ENCODE peak calls at places on chromosomes 7 and 10, in six cellular contexts. L, G, V, O, U and M are unnamed samples.

GRCh38 chr7:69620063-69620462 is 21.8 kb downstream of the AUTS2 start:
- DNase-seq in L (no peak), G (no peak), V (no peak), O (no peak), U (no peak), M (no peak)

GRCh38 chr7:33952824-33953223 is 47.5 kb downstream of the BMPER start:
- DNase-seq in L (no peak), G (no peak), V (no peak), O (no peak), U (no peak), M (no peak)

GRCh38 chr7:128938524-128939074 is 872 bp downstream of the IRF5 start:
- DNase-seq in L (no peak), G (no peak), V (no peak), O (no peak), U (no peak), M (no peak)

GRCh38 chr10:69215405-69216176 is 4.5 kb upstream of the HKDC1 start:
- DNase-seq in L (no peak), G (no peak), V (no peak), O (no peak), U (no peak), M (no peak)

GRCh38 chr7:41116817-41117216 is 586.1 kb downstream of the INHBA start:
- DNase-seq in L (peak), G (no peak), V (no peak), O (no peak), U (no peak), M (no peak)

GRCh38 chr7:151927011-151927410 is 29.2 kb upstream of the GALNTL5 start:
- DNase-seq in L (no peak), G (no peak), V (no peak), O (no peak), U (no peak), M (no peak)

GRCh38 chr7:43674559-43675436 is 54.5 kb downstream of the COA1 start:
- DNase-seq in L (peak), G (no peak), V (no peak), O (peak), U (peak), M (peak)

GRCh38 chr7:917255-918117 is 37.0 kb downstream of the ADAP1 start:
- DNase-seq in L (no peak), G (no peak), V (no peak), O (no peak), U (no peak), M (no peak)

GRCh38 chr7:157005456-157006204 is 4.8 kb downstream of the MNX1 start:
- DNase-seq in L (no peak), G (no peak), V (no peak), O (no peak), U (no peak), M (no peak)

GRCh38 chr10:63464402-63465292 is 1.1 kb downstream of the JMJD1C start:
- DNase-seq in L (peak), G (no peak), V (no peak), O (peak), U (no peak), M (no peak)

GRCh38 chr10:58266003-58266825 is 1.5 kb downstream of the IPMK start:
- DNase-seq in L (peak), G (peak), V (no peak), O (peak), U (peak), M (no peak)

GRCh38 chr7:53638517-53638916 is 603.1 kb downstream of the POM121L12 start:
- DNase-seq in L (no peak), G (no peak), V (no peak), O (no peak), U (no peak), M (no peak)

GRCh38 chr10:78977761-78978305 is 90.9 kb upstream of the ZMIZ1 start:
- DNase-seq in L (peak), G (peak), V (no peak), O (peak), U (no peak), M (no peak)

GRCh38 chr7:98287486-98287959 is 6.0 kb downstream of the BRI3 start:
- DNase-seq in L (peak), G (no peak), V (no peak), O (no peak), U (no peak), M (no peak)

GRCh38 chr10:74745449-74745848 is 81.0 kb upstream of the KAT6B start:
- DNase-seq in L (no peak), G (no peak), V (no peak), O (no peak), U (no peak), M (no peak)

GRCh38 chr7:83162402-83163256 is at the start of gene PCLO:
- DNase-seq in L (peak), G (peak), V (peak), O (peak), U (peak), M (peak)

GRCh38 chr7:35253680-35254495 is at the start of gene TBX20:
- DNase-seq in L (no peak), G (no peak), V (no peak), O (peak), U (no peak), M (no peak)

GRCh38 chr7:127080576-127080975 is 172.2 kb downstream of the GRM8 start:
- DNase-seq in L (no peak), G (no peak), V (no peak), O (no peak), U (no peak), M (no peak)

GRCh38 chr10:53939654-53940053 is 861.4 kb downstream of the PCDH15 start:
- DNase-seq in L (no peak), G (no peak), V (no peak), O (no peak), U (no peak), M (no peak)

GRCh38 chr7:117014673-117015133 is 61.4 kb downstream of the ST7 start:
- DNase-seq in L (no peak), G (no peak), V (no peak), O (no peak), U (peak), M (no peak)

GRCh38 chr7:66905689-66906088 is 15.3 kb upstream of the TMEM248 start:
- DNase-seq in L (no peak), G (no peak), V (no peak), O (no peak), U (no peak), M (no peak)

GRCh38 chr7:2954433-2954853 is 89.2 kb downstream of the CARD11 start:
- DNase-seq in L (no peak), G (no peak), V (no peak), O (no peak), U (no peak), M (no peak)

GRCh38 chr7:56078196-56078595 is 14.1 kb downstream of the SUMF2 start:
- DNase-seq in L (no peak), G (no peak), V (no peak), O (no peak), U (no peak), M (no peak)

GRCh38 chr10:17169807-17170206 is 31.7 kb downstream of the TRDMT1 start:
- DNase-seq in L (no peak), G (no peak), V (no peak), O (no peak), U (no peak), M (no peak)

GRCh38 chr10:88411772-88412349 is 171.3 kb downstream of the RNLS start:
- DNase-seq in L (no peak), G (no peak), V (no peak), O (no peak), U (no peak), M (no peak)

GRCh38 chr7:20208651-20209307 is 8.4 kb downstream of the MACC1 start:
- DNase-seq in L (no peak), G (no peak), V (no peak), O (no peak), U (no peak), M (no peak)

GRCh38 chr7:21355406-21355874 is 72.4 kb upstream of the SP4 start:
- DNase-seq in L (peak), G (no peak), V (no peak), O (no peak), U (no peak), M (no peak)

GRCh38 chr10:79203833-79204232 is 135.1 kb downstream of the ZMIZ1 start:
- DNase-seq in L (no peak), G (no peak), V (no peak), O (no peak), U (no peak), M (no peak)

GRCh38 chr7:74187915-74188675 is 13.9 kb downstream of the EIF4H start:
- DNase-seq in L (no peak), G (no peak), V (no peak), O (peak), U (peak), M (no peak)

GRCh38 chr7:101882595-101883564 is 65.5 kb downstream of the CUX1 start:
- DNase-seq in L (peak), G (peak), V (no peak), O (peak), U (peak), M (peak)

GRCh38 chr10:87000491-87000890 is 19.6 kb upstream of the FAM25A start:
- DNase-seq in L (no peak), G (no peak), V (no peak), O (no peak), U (no peak), M (no peak)

GRCh38 chr7:136399378-136399777 is 422.2 kb upstream of the MTPN start:
- DNase-seq in L (no peak), G (no peak), V (no peak), O (no peak), U (no peak), M (no peak)